ENCODE peak calls at places on chromosomes 7 and 10, in eight cellular contexts. One of them, this sample, is unnamed.

GRCh38 chr10:15744217-15744865 is 24.6 kb upstream of the ITGA8 start:
- DNase-seq in sigmoid colon: no peak
- DNase-seq in AG04449: no peak
- DNase-seq in GM10248: peak; percentile 47
- DNase-seq in fibroblast of mammary gland: peak; percentile 73
- DNase-seq in PC-9: no peak
- DNase-seq in fibroblast of lung: peak; percentile 30
- DNase-seq in GM06990: peak; percentile 17
- DNase-seq in this sample: no peak

GRCh38 chr7:107742678-107743566 is 1.0 kb upstream of the CBLL1 start:
- DNase-seq in sigmoid colon: peak; percentile 77
- DNase-seq in AG04449: no peak
- DNase-seq in GM10248: peak; percentile 46
- DNase-seq in fibroblast of mammary gland: no peak
- DNase-seq in PC-9: peak; percentile 64
- DNase-seq in fibroblast of lung: no peak
- DNase-seq in GM06990: no peak
- DNase-seq in this sample: peak; percentile 64

GRCh38 chr7:75039709-75040108 is 33.9 kb downstream of the RCC1L start:
- DNase-seq in sigmoid colon: no peak
- DNase-seq in AG04449: no peak
- DNase-seq in GM10248: no peak
- DNase-seq in fibroblast of mammary gland: no peak
- DNase-seq in PC-9: no peak
- DNase-seq in fibroblast of lung: no peak
- DNase-seq in GM06990: no peak
- DNase-seq in this sample: no peak

GRCh38 chr10:103543617-103544525 is 50.4 kb downstream of the NEURL1 start:
- DNase-seq in sigmoid colon: no peak
- DNase-seq in AG04449: no peak
- DNase-seq in GM10248: peak; percentile 8
- DNase-seq in fibroblast of mammary gland: no peak
- DNase-seq in PC-9: no peak
- DNase-seq in fibroblast of lung: no peak
- DNase-seq in GM06990: no peak
- DNase-seq in this sample: no peak

GRCh38 chr7:114708646-114709045 is 213.2 kb upstream of the MDFIC start:
- DNase-seq in sigmoid colon: no peak
- DNase-seq in AG04449: no peak
- DNase-seq in GM10248: no peak
- DNase-seq in fibroblast of mammary gland: peak; percentile 3
- DNase-seq in PC-9: no peak
- DNase-seq in fibroblast of lung: no peak
- DNase-seq in GM06990: no peak
- DNase-seq in this sample: no peak

GRCh38 chr10:98055875-98056516 is 25.6 kb upstream of the CRTAC1 start:
- DNase-seq in sigmoid colon: no peak
- DNase-seq in AG04449: no peak
- DNase-seq in GM10248: no peak
- DNase-seq in fibroblast of mammary gland: peak; percentile 31
- DNase-seq in PC-9: no peak
- DNase-seq in fibroblast of lung: peak; percentile 14
- DNase-seq in GM06990: no peak
- DNase-seq in this sample: no peak

GRCh38 chr10:15169555-15170407 is 1.3 kb upstream of the NMT2 start:
- DNase-seq in sigmoid colon: peak; percentile 62
- DNase-seq in AG04449: no peak
- DNase-seq in GM10248: no peak
- DNase-seq in fibroblast of mammary gland: no peak
- DNase-seq in PC-9: no peak
- DNase-seq in fibroblast of lung: no peak
- DNase-seq in GM06990: peak; percentile 17
- DNase-seq in this sample: no peak

GRCh38 chr10:17961551-17962422 is 10.1 kb downstream of the SLC39A12 start:
- DNase-seq in sigmoid colon: no peak
- DNase-seq in AG04449: no peak
- DNase-seq in GM10248: no peak
- DNase-seq in fibroblast of mammary gland: peak; percentile 77
- DNase-seq in PC-9: no peak
- DNase-seq in fibroblast of lung: peak; percentile 91
- DNase-seq in GM06990: peak; percentile 20
- DNase-seq in this sample: no peak

GRCh38 chr10:118793545-118793944 is 38.8 kb upstream of the CACUL1 start:
- DNase-seq in sigmoid colon: no peak
- DNase-seq in AG04449: no peak
- DNase-seq in GM10248: no peak
- DNase-seq in fibroblast of mammary gland: no peak
- DNase-seq in PC-9: no peak
- DNase-seq in fibroblast of lung: no peak
- DNase-seq in GM06990: no peak
- DNase-seq in this sample: no peak

GRCh38 chr10:118045842-118046490 is 775 bp downstream of the RAB11FIP2 start:
- DNase-seq in sigmoid colon: peak; percentile 77
- DNase-seq in AG04449: no peak
- DNase-seq in GM10248: peak; percentile 24
- DNase-seq in fibroblast of mammary gland: peak; percentile 68
- DNase-seq in PC-9: peak; percentile 52
- DNase-seq in fibroblast of lung: peak; percentile 41
- DNase-seq in GM06990: no peak
- DNase-seq in this sample: no peak

GRCh38 chr10:31034041-31034918 is 2.6 kb upstream of the ZNF438 start:
- DNase-seq in sigmoid colon: no peak
- DNase-seq in AG04449: peak; percentile 96
- DNase-seq in GM10248: no peak
- DNase-seq in fibroblast of mammary gland: peak; percentile 96
- DNase-seq in PC-9: peak; percentile 76
- DNase-seq in fibroblast of lung: peak; percentile 99
- DNase-seq in GM06990: no peak
- DNase-seq in this sample: no peak

GRCh38 chr7:26368542-26368941 is 76.9 kb downstream of the SNX10 start:
- DNase-seq in sigmoid colon: no peak
- DNase-seq in AG04449: no peak
- DNase-seq in GM10248: no peak
- DNase-seq in fibroblast of mammary gland: peak; percentile 32
- DNase-seq in PC-9: no peak
- DNase-seq in fibroblast of lung: no peak
- DNase-seq in GM06990: no peak
- DNase-seq in this sample: no peak

GRCh38 chr7:130009848-130010688 is 41.1 kb downstream of the ZC3HC1 start:
- DNase-seq in sigmoid colon: peak; percentile 60
- DNase-seq in AG04449: peak; percentile 61
- DNase-seq in GM10248: peak; percentile 31
- DNase-seq in fibroblast of mammary gland: peak; percentile 97
- DNase-seq in PC-9: peak; percentile 97
- DNase-seq in fibroblast of lung: peak; percentile 90
- DNase-seq in GM06990: peak; percentile 62
- DNase-seq in this sample: no peak

DNA sequence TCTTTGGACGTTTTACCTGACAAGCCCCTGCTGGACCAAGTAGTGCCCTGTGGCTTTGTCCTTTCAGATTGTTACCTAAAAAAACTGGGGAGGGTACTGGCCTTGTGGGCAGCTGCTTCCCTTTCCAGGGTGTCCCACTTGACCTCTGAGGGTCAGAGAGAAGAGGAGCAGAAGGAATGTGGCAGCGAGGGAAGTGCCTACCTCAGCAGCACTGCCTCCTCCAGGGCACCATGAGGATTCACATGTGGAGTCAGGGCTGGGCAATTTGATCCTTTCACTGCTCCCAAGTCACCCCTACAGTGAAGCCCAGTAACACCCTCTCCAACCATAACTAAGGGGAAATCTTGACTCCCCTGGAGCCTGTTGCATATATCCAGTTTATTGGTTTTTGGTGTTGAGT is 64.6 kb downstream of the ITGB1 start:
- DNase-seq in sigmoid colon: peak; percentile 56
- DNase-seq in AG04449: no peak
- DNase-seq in GM10248: no peak
- DNase-seq in fibroblast of mammary gland: peak; percentile 25
- DNase-seq in PC-9: no peak
- DNase-seq in fibroblast of lung: no peak
- DNase-seq in GM06990: no peak
- DNase-seq in this sample: no peak
- TF ChIP-seq CTCF in sigmoid colon: no peak
- TF ChIP-seq CTCF in AG04449: no peak
- TF ChIP-seq CTCF in GM10248: no peak
- TF ChIP-seq CTCF in fibroblast of mammary gland: no peak
- TF ChIP-seq CTCF in PC-9: peak; percentile 15
- TF ChIP-seq CTCF in fibroblast of lung: no peak
- TF ChIP-seq CTCF in GM06990: no peak
- TF ChIP-seq CTCF in this sample: no peak

DNA sequence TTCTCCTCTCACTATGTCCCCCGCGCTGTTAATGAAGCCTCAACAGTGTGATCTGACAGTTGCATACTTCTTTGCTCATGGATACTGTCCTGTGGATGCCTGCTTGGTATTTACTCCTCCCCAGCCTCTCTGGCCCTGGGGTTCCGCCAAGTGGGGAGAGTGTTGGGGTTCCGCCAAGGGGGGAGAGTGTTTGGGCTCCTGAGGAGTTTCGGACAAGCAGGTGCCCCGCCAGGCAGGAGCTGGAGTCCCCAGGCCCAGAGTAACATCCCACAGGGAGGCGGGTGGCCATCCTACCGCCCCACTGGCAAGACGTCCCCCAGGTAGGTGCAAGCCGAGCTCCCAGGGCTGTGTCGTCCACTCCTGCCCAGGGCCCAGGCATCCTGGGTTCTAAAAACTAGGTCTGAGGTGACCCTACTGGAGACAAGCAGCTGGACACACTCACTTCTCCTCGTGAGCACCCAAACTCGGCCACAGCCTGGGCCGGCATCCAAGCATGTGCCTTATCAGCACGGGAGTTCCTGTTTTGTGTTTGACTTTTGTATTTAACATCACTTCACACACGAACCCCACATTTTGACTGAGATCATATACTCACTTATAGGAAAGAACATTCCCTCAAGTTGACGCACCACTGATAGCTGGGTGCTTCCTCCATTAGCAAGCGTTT is 34.2 kb downstream of the CAMK2B start:
- DNase-seq in sigmoid colon: peak; percentile 64
- DNase-seq in AG04449: no peak
- DNase-seq in GM10248: no peak
- DNase-seq in fibroblast of mammary gland: no peak
- DNase-seq in PC-9: no peak
- DNase-seq in fibroblast of lung: peak; percentile 64
- DNase-seq in GM06990: no peak
- DNase-seq in this sample: peak; percentile 6
- TF ChIP-seq CTCF in sigmoid colon: no peak
- TF ChIP-seq CTCF in AG04449: no peak
- TF ChIP-seq CTCF in GM10248: no peak
- TF ChIP-seq CTCF in fibroblast of mammary gland: no peak
- TF ChIP-seq CTCF in PC-9: no peak
- TF ChIP-seq CTCF in fibroblast of lung: no peak
- TF ChIP-seq CTCF in GM06990: no peak
- TF ChIP-seq CTCF in this sample: no peak

DNA sequence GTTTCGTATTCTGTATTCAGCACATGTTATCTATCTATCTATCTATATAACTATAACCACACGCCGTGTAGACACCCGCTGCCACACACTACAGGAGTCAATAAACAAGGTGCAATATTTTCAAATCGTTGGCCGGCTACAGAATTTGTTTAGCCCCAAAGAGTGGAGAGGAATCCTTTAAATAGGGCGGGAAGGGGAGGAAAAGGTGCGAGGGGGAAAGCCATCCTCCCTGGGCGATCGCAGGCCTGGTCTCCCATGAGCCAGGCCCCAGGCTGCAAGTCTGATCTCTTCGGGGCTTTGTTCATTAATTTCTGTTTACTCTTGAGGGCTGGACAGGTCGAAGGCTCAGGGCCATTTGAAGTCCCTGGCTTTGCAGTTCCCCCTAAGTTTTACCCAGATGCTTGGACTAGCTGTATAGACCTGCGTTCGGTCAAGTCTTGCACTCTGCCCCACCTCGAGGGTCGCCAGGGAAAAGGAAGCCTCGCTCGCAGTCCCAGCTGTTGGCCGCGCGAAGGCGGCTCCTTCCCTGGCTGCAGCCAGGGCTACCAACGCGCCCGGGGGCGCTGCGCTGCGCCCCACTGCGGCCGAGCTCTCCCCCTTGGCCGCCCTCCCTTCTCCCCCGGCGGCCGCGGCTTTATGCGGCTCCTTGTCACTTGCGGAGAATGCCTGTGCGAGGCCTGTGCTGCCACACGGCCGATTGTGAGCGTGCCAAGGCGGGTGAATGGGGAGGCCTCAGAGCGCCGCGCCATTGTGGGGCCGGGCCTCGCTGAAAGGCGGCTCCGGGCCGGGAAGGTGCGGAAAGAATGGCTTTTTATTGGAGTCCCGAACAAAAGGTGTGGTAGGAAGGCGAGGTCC is 3.9 kb downstream of the NKX2-3 start:
- DNase-seq in sigmoid colon: peak; percentile 78
- DNase-seq in AG04449: no peak
- DNase-seq in GM10248: peak; percentile 22
- DNase-seq in fibroblast of mammary gland: no peak
- DNase-seq in PC-9: no peak
- DNase-seq in fibroblast of lung: no peak
- DNase-seq in GM06990: no peak
- DNase-seq in this sample: no peak
- TF ChIP-seq CTCF in sigmoid colon: no peak
- TF ChIP-seq CTCF in AG04449: no peak
- TF ChIP-seq CTCF in GM10248: no peak
- TF ChIP-seq CTCF in fibroblast of mammary gland: no peak
- TF ChIP-seq CTCF in PC-9: no peak
- TF ChIP-seq CTCF in fibroblast of lung: no peak
- TF ChIP-seq CTCF in GM06990: no peak
- TF ChIP-seq CTCF in this sample: no peak

GRCh38 chr10:58590924-58591323 is 78.3 kb downstream of the BICC1 start:
- DNase-seq in sigmoid colon: no peak
- DNase-seq in AG04449: no peak
- DNase-seq in GM10248: no peak
- DNase-seq in fibroblast of mammary gland: no peak
- DNase-seq in PC-9: no peak
- DNase-seq in fibroblast of lung: peak; percentile 56
- DNase-seq in GM06990: no peak
- DNase-seq in this sample: no peak

GRCh38 chr10:58587676-58588075 is 75.0 kb downstream of the BICC1 start:
- DNase-seq in sigmoid colon: no peak
- DNase-seq in AG04449: no peak
- DNase-seq in GM10248: no peak
- DNase-seq in fibroblast of mammary gland: no peak
- DNase-seq in PC-9: no peak
- DNase-seq in fibroblast of lung: no peak
- DNase-seq in GM06990: no peak
- DNase-seq in this sample: no peak

GRCh38 chr10:58586282-58586681 is 73.6 kb downstream of the BICC1 start:
- DNase-seq in sigmoid colon: no peak
- DNase-seq in AG04449: no peak
- DNase-seq in GM10248: no peak
- DNase-seq in fibroblast of mammary gland: no peak
- DNase-seq in PC-9: no peak
- DNase-seq in fibroblast of lung: no peak
- DNase-seq in GM06990: no peak
- DNase-seq in this sample: no peak

GRCh38 chr10:58590152-58590551 is 77.5 kb downstream of the BICC1 start:
- DNase-seq in sigmoid colon: peak; percentile 76
- DNase-seq in AG04449: peak; percentile 93
- DNase-seq in GM10248: no peak
- DNase-seq in fibroblast of mammary gland: peak; percentile 98
- DNase-seq in PC-9: no peak
- DNase-seq in fibroblast of lung: peak; percentile 99
- DNase-seq in GM06990: no peak
- DNase-seq in this sample: no peak

GRCh38 chr10:58588673-58589265 is 76.1 kb downstream of the BICC1 start:
- DNase-seq in sigmoid colon: no peak
- DNase-seq in AG04449: no peak
- DNase-seq in GM10248: no peak
- DNase-seq in fibroblast of mammary gland: no peak
- DNase-seq in PC-9: no peak
- DNase-seq in fibroblast of lung: no peak
- DNase-seq in GM06990: no peak
- DNase-seq in this sample: no peak
- TF ChIP-seq CTCF in sigmoid colon: no peak
- TF ChIP-seq CTCF in AG04449: no peak
- TF ChIP-seq CTCF in GM10248: no peak
- TF ChIP-seq CTCF in fibroblast of mammary gland: peak; percentile 9
- TF ChIP-seq CTCF in PC-9: no peak
- TF ChIP-seq CTCF in fibroblast of lung: no peak
- TF ChIP-seq CTCF in GM06990: no peak
- TF ChIP-seq CTCF in this sample: no peak